ENCODE peak calls at places on chromosomes 2 and 18, in nine cellular contexts. Y, I, M, Q, J, W, R, T and N are unnamed samples.

GRCh38 chr2:59149271-59149670 is 908.1 kb upstream of the FANCL start:
- DNase-seq in J (no peak), I (no peak), Q (no peak), R (no peak), W (no peak), T (no peak), M (no peak), Y (no peak), N (no peak)

GRCh38 chr2:98948956-98949739 is 13.1 kb upstream of the CRACDL start:
- DNase-seq in I (no peak), W (no peak), Q (no peak), R (no peak), J (no peak), T (no peak), M (no peak), Y (no peak), N (no peak)

GRCh38 chr2:120228503-120228902 is 5.3 kb upstream of the TMEM185B start:
- DNase-seq in W (no peak), T (peak), Y (no peak), Q (no peak), J (no peak), R (no peak), I (no peak), M (no peak), N (no peak)

GRCh38 chr2:109260886-109261700 is 132.1 kb downstream of the SH3RF3 start:
- DNase-seq in J (no peak), Q (no peak), R (no peak), M (no peak), W (no peak), Y (peak), I (no peak), T (peak), N (peak)

GRCh38 chr2:237022533-237022932 is 63.2 kb upstream of the COPS8 start:
- DNase-seq in M (no peak), J (no peak), Y (no peak), R (no peak), Q (no peak), W (peak), T (no peak), I (no peak), N (no peak)

GRCh38 chr2:152694161-152694661 is 23.1 kb downstream of the PRPF40A start:
- DNase-seq in I (no peak), R (no peak), Q (peak), Y (no peak), J (peak), M (no peak), T (no peak), W (no peak), N (no peak)

GRCh38 chr18:22284581-22285230 is 115.3 kb downstream of the GATA6 start:
- DNase-seq in Y (no peak), T (no peak), M (no peak), W (no peak), R (no peak), Q (no peak), I (no peak), J (no peak), N (no peak)

GRCh38 chr2:177573120-177573519 is 180.5 kb downstream of the AGPS start:
- DNase-seq in R (no peak), T (no peak), Q (no peak), J (no peak), W (no peak), M (no peak), I (no peak), Y (no peak), N (no peak)

GRCh38 chr2:46001741-46002506 is 295.3 kb upstream of the EPAS1 start:
- DNase-seq in R (no peak), W (no peak), M (no peak), J (no peak), Y (no peak), Q (no peak), T (no peak), I (no peak), N (no peak)

GRCh38 chr2:40434638-40435296 is 17.1 kb downstream of the SLC8A1 start:
- DNase-seq in R (no peak), Y (no peak), J (peak), Q (no peak), M (no peak), W (no peak), I (no peak), T (no peak), N (no peak)